ENCODE peak calls at places on chromosomes 11 and 22, in five cellular contexts. L is stimulated activated CD4-positive, alpha-beta T cell treated with anti-CD3 and anti-CD28 coated beads, Interleukin-2, amount 100 ng/mL, for 4 hours; M is non-pigmented ciliary epithelial cell; H is GM19239; D is GM10248. S is an unnamed sample.

GRCh38 chr11:103659138-103659734 is 377.2 kb upstream of the DDI1 start:
- DNase-seq in H (no peak), L (no peak), M (no peak), D (no peak), S (peak; percentile 26)

GRCh38 chr11:125455851-125456250 is 40.2 kb downstream of the FEZ1 start:
- DNase-seq in H (no peak), L (no peak), M (no peak), D (no peak), S (no peak)

GRCh38 chr11:69645801-69646492 is 5.0 kb downstream of the CCND1 start:
- DNase-seq in H (no peak), D (no peak), L (no peak), M (no peak), S (peak; percentile 36)

GRCh38 chr11:47571895-47572294 is 6.5 kb downstream of the PTPMT1 start:
- DNase-seq in D (no peak), M (no peak), L (no peak), H (no peak), S (no peak)

GRCh38 chr11:43789700-43790443 is 90.8 kb upstream of the ALKBH3 start:
- DNase-seq in L (no peak), D (no peak), M (peak; percentile 38), H (no peak), S (no peak)

GRCh38 chr22:31937328-31937727 is 7.0 kb upstream of the YWHAH start:
- DNase-seq in H (no peak), L (no peak), D (no peak), M (no peak), S (no peak)

GRCh38 chr22:26669060-26669481 is 11.7 kb downstream of the MIAT start:
- DNase-seq in M (no peak), H (no peak), L (no peak), D (no peak), S (peak; percentile 76)

GRCh38 chr22:11627436-11627797 is 3900.6 kb upstream of the OR11H1 start:
- DNase-seq in M (no peak), D (no peak), H (no peak), L (no peak), S (no peak)

S was measured in H9.